ENCODE peak calls at places on chromosomes 1 and 21, in six cellular contexts. C is naive thymus-derived CD4-positive, alpha-beta T cell; X is AG09319; Y is NT2/D1; S is stimulated activated CD8-positive, alpha-beta memory T cell treated with anti-CD3 and anti-CD28 coated beads, Interleukin-15, amount 100 ng/mL, for 24 hours; O is H1. H is an unnamed sample.

GRCh38 chr1:54167422-54168139 is 14.8 kb upstream of the CDCP2 start:
- DNase-seq in C (no peak), X (no peak), Y (no peak), S (no peak), O (no peak), H (no peak)

GRCh38 chr1:26949266-26949925 is 10.9 kb downstream of the KDF1 start:
- DNase-seq in C (no peak), X (no peak), Y (no peak), S (no peak), O (no peak), H (no peak)

GRCh38 chr1:223129229-223129851 is 13.7 kb downstream of the TLR5 start:
- DNase-seq in C (peak), X (no peak), Y (peak), S (peak), O (no peak), H (peak)

GRCh38 chr1:234779160-234779538 is 169.2 kb upstream of the IRF2BP2 start:
- DNase-seq in C (no peak), X (no peak), Y (no peak), S (no peak), O (no peak), H (no peak)

GRCh38 chr1:156901590-156901900 is 8.0 kb downstream of the PEAR1 start:
- DNase-seq in C (no peak), X (no peak), Y (no peak), S (no peak), O (no peak), H (no peak)

GRCh38 chr1:9376886-9377333 is 84.2 kb downstream of the SPSB1 start:
- DNase-seq in C (no peak), X (no peak), Y (no peak), S (no peak), O (no peak), H (no peak)

GRCh38 chr1:162944974-162945639 is 84.1 kb upstream of the CCDC190 start:
- DNase-seq in C (no peak), X (no peak), Y (no peak), S (no peak), O (no peak), H (no peak)

GRCh38 chr1:206986885-206987284 is 16.6 kb upstream of the FCAMR start:
- DNase-seq in C (no peak), X (no peak), Y (no peak), S (no peak), O (no peak), H (no peak)

GRCh38 chr1:59892836-59893811 is 33.4 kb downstream of the CYP2J2 start:
- DNase-seq in C (peak), X (no peak), Y (no peak), S (no peak), O (no peak), H (no peak)

GRCh38 chr1:247407180-247407616 is 8.8 kb upstream of the NLRP3 start:
- DNase-seq in C (peak), X (no peak), Y (no peak), S (peak), O (no peak), H (no peak)

GRCh38 chr1:25543425-25544242 is at the start of gene LDLRAP1:
- DNase-seq in C (peak), X (no peak), Y (peak), S (peak), O (peak), H (peak)

GRCh38 chr1:154304664-154305337 is 16.1 kb upstream of the AQP10 start:
- DNase-seq in C (no peak), X (no peak), Y (no peak), S (no peak), O (no peak), H (no peak)

GRCh38 chr1:35390600-35391494 is 122.3 kb downstream of the ZMYM4 start:
- DNase-seq in C (no peak), X (no peak), Y (no peak), S (no peak), O (no peak), H (no peak)

GRCh38 chr21:14718957-14719356 is 172.8 kb upstream of the SAMSN1 start:
- DNase-seq in C (no peak), X (no peak), Y (no peak), S (no peak), O (no peak), H (no peak)

GRCh38 chr1:222073307-222073995 is 331.6 kb upstream of the DUSP10 start:
- DNase-seq in C (no peak), X (no peak), Y (no peak), S (no peak), O (no peak), H (no peak)

GRCh38 chr1:55049914-55050278 is 10.5 kb downstream of the PCSK9 start:
- DNase-seq in C (no peak), X (no peak), Y (no peak), S (no peak), O (no peak), H (no peak)

GRCh38 chr1:245671349-245671748 is 516.6 kb downstream of the KIF26B start:
- DNase-seq in C (no peak), X (no peak), Y (no peak), S (no peak), O (no peak), H (no peak)

GRCh38 chr1:19067187-19067911 is 110.9 kb upstream of the IFFO2 start:
- DNase-seq in C (no peak), X (no peak), Y (no peak), S (no peak), O (no peak), H (no peak)

GRCh38 chr1:8061673-8062386 is 35.7 kb upstream of the ERRFI1 start:
- DNase-seq in C (no peak), X (no peak), Y (no peak), S (no peak), O (no peak), H (no peak)

GRCh38 chr1:3067671-3068399 is 1.2 kb upstream of the PRDM16 start:
- DNase-seq in C (no peak), X (no peak), Y (no peak), S (no peak), O (no peak), H (no peak)

GRCh38 chr1:221025391-221026355 is 146.4 kb downstream of the HLX start:
- DNase-seq in C (no peak), X (no peak), Y (no peak), S (no peak), O (no peak), H (peak)

GRCh38 chr1:247857986-247858356 is 984 bp downstream of the TRIM58 start:
- DNase-seq in C (no peak), X (no peak), Y (no peak), S (no peak), O (no peak), H (no peak)